ENCODE peak calls at places on chromosomes 4 and X, in ten cellular contexts. O is RWPE1; D is A172; H is ELR; Y is A673; L is stimulated activated CD4-positive, alpha-beta T cell treated with anti-CD3 and anti-CD28 coated beads, Interleukin-2, amount 100 ng/mL, for 24 hours; C is foreskin keratinocyte; I is Right ventricle myocardium superior; M is GF-D8; T is effector memory CD4-positive, alpha-beta T cell. V is an unnamed sample.

GRCh38 chrX:40845331-40845911 is 110.1 kb upstream of the MED14 start:
- DNase-seq in O (no peak), D (peak), H (peak), Y (no peak), L (no peak), C (no peak), I (peak), M (no peak), T (no peak), V (no peak)

GRCh38 chr4:4860381-4860802 is 927 bp downstream of the MSX1 start:
- DNase-seq in O (no peak), D (peak), H (no peak), Y (peak), L (no peak), C (no peak), I (no peak), M (no peak), T (no peak), V (peak)

GRCh38 chrX:136646602-136647239 is 1.2 kb upstream of the CD40LG start:
- DNase-seq in O (no peak), D (no peak), H (no peak), Y (no peak), L (peak), C (no peak), I (no peak), M (no peak), T (no peak), V (no peak)

GRCh38 chrX:123121241-123121640 is 62.8 kb upstream of the GRIA3 start:
- DNase-seq in O (no peak), D (no peak), H (no peak), Y (no peak), L (no peak), C (peak), I (no peak), M (no peak), T (no peak), V (no peak)

GRCh38 chrX:110563276-110563675 is 204.6 kb downstream of the RTL9 start:
- DNase-seq in O (peak), D (peak), H (peak), Y (no peak), L (no peak), C (no peak), I (no peak), M (no peak), T (no peak), V (no peak)

GRCh38 chrX:20378291-20378920 is 111.7 kb upstream of the RPS6KA3 start:
- DNase-seq in O (peak), D (peak), H (peak), Y (no peak), L (peak), C (peak), I (no peak), M (no peak), T (no peak), V (no peak)

GRCh38 chr4:121190389-121190788 is 26.3 kb upstream of the TNIP3 start:
- DNase-seq in O (no peak), D (no peak), H (no peak), Y (no peak), L (no peak), C (no peak), I (no peak), M (no peak), T (no peak), V (no peak)

GRCh38 chr4:97548943-97549583 is 594.2 kb downstream of the STPG2 start:
- DNase-seq in O (no peak), D (no peak), H (no peak), Y (no peak), L (no peak), C (no peak), I (no peak), M (no peak), T (no peak), V (no peak)

GRCh38 chrX:56763556-56764152 is 34.6 kb downstream of the NBDY start:
- DNase-seq in O (no peak), D (no peak), H (no peak), Y (peak), L (no peak), C (no peak), I (no peak), M (no peak), T (peak), V (peak)

GRCh38 chrX:18099745-18100144 is 120.9 kb downstream of the BEND2 start:
- DNase-seq in O (no peak), D (no peak), H (no peak), Y (no peak), L (no peak), C (peak), I (no peak), M (no peak), T (no peak), V (no peak)

GRCh38 chr4:77854431-77855111 is 8.1 kb upstream of the MRPL1 start:
- DNase-seq in O (no peak), D (no peak), H (no peak), Y (no peak), L (no peak), C (peak), I (no peak), M (no peak), T (no peak), V (no peak)

GRCh38 chr4:180407273-180407885 is 1835.8 kb upstream of the TENM3 start:
- DNase-seq in O (no peak), D (no peak), H (peak), Y (peak), L (no peak), C (no peak), I (no peak), M (no peak), T (no peak), V (no peak)

GRCh38 chr4:186296481-186296880 is 30.5 kb downstream of the F11 start:
- DNase-seq in O (no peak), D (no peak), H (no peak), Y (no peak), L (no peak), C (no peak), I (no peak), M (no peak), T (no peak), V (no peak)

GRCh38 chr4:1154523-1155182 is 17.7 kb downstream of the SPON2 start:
- DNase-seq in O (no peak), D (peak), H (no peak), Y (no peak), L (no peak), C (no peak), I (no peak), M (no peak), T (no peak), V (no peak)

GRCh38 chrX:102978594-102978993 is 41.5 kb downstream of the RAB40AL start:
- DNase-seq in O (no peak), D (no peak), H (no peak), Y (no peak), L (no peak), C (no peak), I (no peak), M (no peak), T (no peak), V (no peak)

GRCh38 chrX:57447856-57448255 is 144.0 kb upstream of the ZXDB start:
- DNase-seq in O (no peak), D (no peak), H (no peak), Y (no peak), L (no peak), C (no peak), I (no peak), M (no peak), T (no peak), V (no peak)

GRCh38 chr4:12949719-12950118 is 534.4 kb downstream of the RAB28 start:
- DNase-seq in O (no peak), D (no peak), H (no peak), Y (no peak), L (no peak), C (no peak), I (no peak), M (no peak), T (no peak), V (no peak)

GRCh38 chrX:40474205-40474626 is 106.6 kb upstream of the ATP6AP2 start:
- DNase-seq in O (peak), D (peak), H (no peak), Y (peak), L (no peak), C (peak), I (no peak), M (no peak), T (no peak), V (no peak)